ENCODE peak calls at places on chromosomes 12 and 14, in seven cellular contexts. H is WERI-Rb-1; J is dorsolateral prefrontal cortex; A is effector memory CD4-positive, alpha-beta T cell; V is BJ; G is uterus; Z is suprapubic skin. Y is an unnamed sample.

GRCh38 chr12:32532951-32533350 is 133.6 kb downstream of the FGD4 start:
- DNase-seq in H (no peak), J (no peak), A (no peak), V (no peak), G (no peak), Z (no peak), Y (no peak)

GRCh38 chr12:131803995-131804521 is 24.1 kb upstream of the MMP17 start:
- DNase-seq in H (no peak), J (no peak), A (no peak), V (no peak), G (no peak), Z (no peak), Y (no peak)

GRCh38 chr14:22337938-22338337 is 251.1 kb downstream of the DAD1 start:
- DNase-seq in H (no peak), J (no peak), A (no peak), V (no peak), G (no peak), Z (no peak), Y (no peak)

GRCh38 chr12:58455146-58455545 is 465.2 kb downstream of the LRIG3 start:
- DNase-seq in H (no peak), J (no peak), A (no peak), V (no peak), G (no peak), Z (no peak), Y (no peak)

GRCh38 chr14:44988694-44989093 is 26.7 kb downstream of the TOGARAM1 start:
- DNase-seq in H (peak; percentile 42), J (no peak), A (no peak), V (no peak), G (peak; percentile 24), Z (no peak), Y (no peak)

GRCh38 chr12:7295529-7295928 is 8.3 kb upstream of the ACSM4 start:
- DNase-seq in H (no peak), J (no peak), A (no peak), V (no peak), G (no peak), Z (no peak), Y (no peak)

GRCh38 chr14:95516554-95517209 is at the start of gene SYNE3:
- DNase-seq in H (no peak), J (no peak), A (peak; percentile 61), V (no peak), G (peak; percentile 72), Z (peak; percentile 84), Y (peak; percentile 47)

GRCh38 chr14:92022036-92022435 is 17.8 kb downstream of the TRIP11 start:
- DNase-seq in H (no peak), J (no peak), A (no peak), V (no peak), G (no peak), Z (no peak), Y (no peak)

GRCh38 chr14:94689218-94689984 is 77.2 kb downstream of the SERPINA3 start:
- DNase-seq in H (peak; percentile 74), J (peak; percentile 53), A (peak; percentile 4), V (no peak), G (peak; percentile 71), Z (peak; percentile 77), Y (peak; percentile 80)

GRCh38 chr12:40730281-40730680 is 38.0 kb downstream of the CNTN1 start:
- DNase-seq in H (no peak), J (no peak), A (no peak), V (no peak), G (no peak), Z (no peak), Y (no peak)

GRCh38 chr12:131990066-131990979 is 40.6 kb downstream of the EP400 start:
- DNase-seq in H (no peak), J (no peak), A (no peak), V (no peak), G (no peak), Z (peak; percentile 35), Y (no peak)

GRCh38 chr12:21248679-21249078 is 86.0 kb downstream of the SLCO1A2 start:
- DNase-seq in H (no peak), J (no peak), A (no peak), V (no peak), G (no peak), Z (no peak), Y (no peak)

GRCh38 chr12:132305991-132306884 is 23.2 kb downstream of the GALNT9 start:
- DNase-seq in H (no peak), J (peak; percentile 20), A (no peak), V (no peak), G (no peak), Z (no peak), Y (no peak)

GRCh38 chr12:117045175-117045997 is 53.8 kb downstream of the TESC start:
- DNase-seq in H (peak; percentile 48), J (no peak), A (no peak), V (no peak), G (no peak), Z (no peak), Y (peak; percentile 41)

GRCh38 chr14:96130854-96131253 is 73.8 kb upstream of the BDKRB2 start:
- DNase-seq in H (no peak), J (no peak), A (no peak), V (no peak), G (no peak), Z (no peak), Y (no peak)

GRCh38 chr14:102353126-102353619 is 9.5 kb downstream of the CINP start:
- DNase-seq in H (no peak), J (no peak), A (no peak), V (no peak), G (no peak), Z (no peak), Y (no peak)
- H3K4me3 ChIP-seq in H (no peak overlapping the region), J (no peak overlapping the region), A (no peak overlapping the region), V (no peak overlapping the region), G (no peak overlapping the region), Z (no peak overlapping the region), Y (no peak overlapping the region)

DNA sequence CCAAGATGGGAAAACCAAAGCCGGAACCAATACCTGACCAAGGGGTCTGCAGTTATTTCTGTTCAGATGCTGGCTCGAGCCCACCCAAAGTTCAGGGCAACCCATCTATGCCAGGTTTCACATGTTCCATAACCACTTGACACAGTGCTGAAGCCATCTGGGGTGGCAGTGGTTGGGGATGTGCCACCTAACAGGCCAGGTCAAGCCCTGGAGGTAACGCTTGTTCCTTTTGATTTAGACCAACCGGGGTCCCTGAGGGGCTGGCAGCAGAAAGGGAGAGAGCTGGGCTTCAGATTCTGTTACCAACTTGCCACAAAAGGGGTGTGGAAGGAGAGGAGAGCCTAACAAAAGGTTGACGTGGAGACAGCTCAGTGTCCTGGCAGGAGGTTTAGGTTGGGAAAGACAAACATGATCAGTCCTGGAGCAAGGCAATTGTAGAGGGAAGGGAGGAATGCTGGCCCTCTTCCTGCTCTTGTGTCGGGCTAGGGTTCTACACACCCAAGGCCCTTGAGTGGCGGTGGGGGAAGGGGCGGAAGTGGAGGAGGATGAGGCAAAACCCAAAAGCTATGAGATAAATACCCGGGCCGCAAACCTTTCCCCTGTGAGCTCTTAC is 31.9 kb downstream of the CACNA2D4 start:
- DNase-seq in H (no peak), J (no peak), A (no peak), V (no peak), G (no peak), Z (no peak), Y (no peak)
- H3K27me3 ChIP-seq in H (no peaks in the 10 kb centered on the region), J (no peaks in the 10 kb centered on the region), A (no peaks in the 10 kb centered on the region), V (peaks cover 16% of the 10 kb centered on the region), G (no peaks in the 10 kb centered on the region), Z (peaks cover 4% of the 10 kb centered on the region), Y (no peaks in the 10 kb centered on the region)

GRCh38 chr14:55077691-55078151 is 26.3 kb downstream of the MAPK1IP1L start:
- DNase-seq in H (peak; percentile 37), J (no peak), A (no peak), V (peak; percentile 44), G (no peak), Z (no peak), Y (no peak)
- H3K4me3 ChIP-seq in H (no peak overlapping the region), J (no peak overlapping the region), A (no peak overlapping the region), V (no peak overlapping the region), G (no peak overlapping the region), Z (no peak overlapping the region), Y (no peak overlapping the region)

DNA sequence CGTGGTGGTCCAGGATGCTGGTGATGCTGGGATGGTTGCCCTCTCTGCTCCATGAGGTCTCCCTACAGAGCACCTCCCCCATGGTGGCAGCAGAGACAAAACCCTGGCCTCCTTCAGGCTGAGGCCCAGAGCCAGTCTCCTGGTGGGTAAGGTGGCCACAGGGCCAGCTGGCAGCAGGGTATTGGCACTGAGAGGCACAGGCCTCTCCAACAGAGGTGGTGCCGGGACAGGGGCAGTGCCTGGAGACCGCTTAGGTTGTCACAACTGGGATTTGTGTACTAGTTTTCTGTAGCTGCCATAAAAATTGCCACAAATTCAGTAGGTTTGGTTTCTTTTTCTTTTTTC is 6.1 kb upstream of the MTA1 start:
- DNase-seq in H (no peak), J (peak; percentile 37), A (no peak), V (no peak), G (no peak), Z (no peak), Y (no peak)
- H3K27me3 ChIP-seq in H (no peaks in the 10 kb centered on the region), J (no peaks in the 10 kb centered on the region), A (peaks cover 17% of the 10 kb centered on the region), V (peaks cover 3% of the 10 kb centered on the region), G (peaks cover 3% of the 10 kb centered on the region), Z (peaks cover 15% of the 10 kb centered on the region), Y (no peaks in the 10 kb centered on the region)

DNA sequence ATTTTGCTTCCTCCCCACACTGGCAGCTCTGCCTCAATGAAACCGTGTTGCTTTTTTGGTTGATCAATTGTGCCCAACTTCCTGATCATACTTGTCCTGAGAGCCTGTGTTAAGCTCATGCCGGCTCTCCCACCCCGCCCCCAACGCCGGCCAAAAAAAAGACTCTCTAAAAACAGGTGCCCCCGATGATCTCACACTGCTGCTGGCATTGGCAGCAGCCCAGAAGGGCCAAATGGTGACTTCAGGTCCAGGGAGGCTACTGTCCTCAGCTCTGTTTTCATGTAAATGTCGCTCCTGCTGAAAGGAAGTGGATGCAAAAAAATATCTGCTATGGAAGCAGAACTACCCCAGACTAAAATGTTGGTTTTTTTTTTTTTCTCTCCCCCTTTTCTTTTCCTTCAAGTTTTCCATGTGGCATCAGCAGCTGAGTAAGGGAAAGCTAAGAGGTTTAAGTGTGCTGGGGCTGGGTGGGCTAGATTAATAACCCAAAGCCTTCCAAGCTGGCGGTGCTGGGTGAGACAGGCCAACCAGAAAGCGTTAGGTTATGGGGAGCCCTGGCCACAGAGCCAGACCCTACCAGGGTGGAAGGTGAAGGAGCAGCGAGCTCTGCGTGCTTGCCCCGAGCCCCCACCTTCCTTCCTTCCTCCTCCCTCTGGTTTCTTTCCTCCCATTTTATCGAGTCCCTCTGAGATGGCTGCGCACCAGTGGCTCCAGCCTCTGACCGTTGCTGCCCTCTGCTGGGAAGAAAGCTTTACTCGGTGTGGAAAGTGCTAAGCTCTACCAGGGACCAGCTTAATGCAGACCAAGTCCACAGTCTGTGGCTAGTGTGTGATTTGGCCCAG is 396.1 kb downstream of the NRXN3 start:
- DNase-seq in H (peak; percentile 90), J (peak; percentile 86), A (peak; percentile 8), V (peak; percentile 9), G (peak; percentile 50), Z (no peak), Y (peak; percentile 79)
- H3K4me3 ChIP-seq in H (peak overlapping the region; percentile 50), J (peak overlapping the region; percentile 65), A (no peak overlapping the region), V (peak overlapping the region; percentile 29), G (no peak overlapping the region), Z (peak overlapping the region; percentile 32), Y (peak overlapping the region; percentile 31)

DNA sequence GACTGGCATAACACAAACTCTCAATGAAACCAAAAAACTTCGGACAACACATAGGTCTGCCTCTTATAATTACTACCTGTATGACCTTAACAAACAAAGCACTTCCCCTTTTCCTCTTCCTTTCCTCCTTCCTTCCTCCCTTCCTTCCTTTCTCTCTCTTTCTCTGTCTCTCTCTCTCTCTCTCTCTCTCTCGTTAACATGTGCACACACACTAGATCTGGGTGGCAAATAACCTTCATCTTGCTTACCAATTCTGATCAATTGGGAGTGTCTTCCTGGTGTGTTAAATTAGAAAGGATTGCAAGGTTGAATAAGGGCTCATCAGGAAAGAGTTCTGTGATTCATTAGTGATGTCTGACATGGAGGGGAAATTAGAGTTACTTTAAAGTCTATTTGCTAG is 307.8 kb upstream of the PRKD1 start:
- DNase-seq in H (no peak), J (no peak), A (no peak), V (no peak), G (no peak), Z (no peak), Y (no peak)
- H3K27me3 ChIP-seq in H (no peaks in the 10 kb centered on the region), J (no peaks in the 10 kb centered on the region), A (no peaks in the 10 kb centered on the region), V (no peaks in the 10 kb centered on the region), G (no peaks in the 10 kb centered on the region), Z (no peaks in the 10 kb centered on the region), Y (no peaks in the 10 kb centered on the region)